ENCODE peak calls at places on chromosome 7, in five cellular contexts. G is NCI-H1105, J is AG08395, W is NCI-H345, F is mucosa of descending colon. H is an unnamed sample.

GRCh38 chr7:157851501-157852067 is 514.8 kb downstream of the DNAJB6 start:
- DNase-seq in F (peak; percentile 63), J (no peak), G (peak; percentile 13), W (no peak), H (no peak)

GRCh38 chr7:137345799-137346449 is 2.4 kb upstream of the PTN start:
- DNase-seq in J (no peak), W (no peak), G (no peak), F (no peak), H (no peak)

GRCh38 chr7:156993925-156994235 is 16.6 kb downstream of the MNX1 start:
- DNase-seq in G (no peak), W (no peak), J (no peak), F (no peak), H (no peak)

GRCh38 chr7:1621718-1622117 is 48.4 kb upstream of the ELFN1 start:
- DNase-seq in J (no peak), F (no peak), W (no peak), G (no peak), H (no peak)

GRCh38 chr7:128387663-128388485 is 21.9 kb downstream of the IMPDH1 start:
- DNase-seq in F (peak; percentile 77), J (peak; percentile 94), G (peak; percentile 55), W (peak; percentile 78), H (peak; percentile 73)

GRCh38 chr7:49597805-49598204 is 175.6 kb upstream of the VWC2 start:
- DNase-seq in W (no peak), G (no peak), F (no peak), J (no peak), H (no peak)

GRCh38 chr7:105787793-105788192 is 88.6 kb downstream of the ATXN7L1 start:
- DNase-seq in J (no peak), G (no peak), W (no peak), F (peak; percentile 48), H (no peak)

GRCh38 chr7:110442386-110442837 is 648.5 kb upstream of the LRRN3 start:
- DNase-seq in F (peak; percentile 29), G (no peak), J (no peak), W (peak; percentile 10), H (no peak)

GRCh38 chr7:81180573-81180972 is 261.7 kb upstream of the SEMA3C start:
- DNase-seq in W (no peak), J (no peak), G (no peak), F (no peak), H (no peak)